ENCODE peak calls at places on chromosomes 11 and 22, in four cellular contexts. One of them, this sample, is unnamed.

GRCh38 chr11:27473017-27473406 is 422 bp upstream of the LGR4 start:
- DNase-seq in left colon: no peak
- DNase-seq in OCI-M1: no peak
- DNase-seq in NCI-H460: no peak
- DNase-seq in this sample: no peak

GRCh38 chr11:109364851-109365250 is 57.1 kb upstream of the C11orf87 start:
- DNase-seq in OCI-M1: no peak
- DNase-seq in NCI-H460: no peak
- DNase-seq in left colon: no peak
- DNase-seq in this sample: no peak

GRCh38 chr22:17213976-17214375 is 5.3 kb downstream of the ADA2 start:
- DNase-seq in NCI-H460: peak
- DNase-seq in OCI-M1: peak
- DNase-seq in left colon: no peak
- DNase-seq in this sample: peak

GRCh38 chr11:120182357-120182756 is 28.5 kb upstream of the OAF start:
- DNase-seq in left colon: no peak
- DNase-seq in OCI-M1: no peak
- DNase-seq in NCI-H460: no peak
- DNase-seq in this sample: no peak

GRCh38 chr11:107704432-107704831 is 7.4 kb downstream of the SLN start:
- DNase-seq in OCI-M1: no peak
- DNase-seq in NCI-H460: no peak
- DNase-seq in left colon: no peak
- DNase-seq in this sample: no peak

GRCh38 chr11:1256257-1257045 is 33.6 kb downstream of the MUC5B start:
- DNase-seq in left colon: no peak
- DNase-seq in OCI-M1: no peak
- DNase-seq in NCI-H460: no peak
- DNase-seq in this sample: no peak

GRCh38 chr11:2520736-2521035 is 75.9 kb downstream of the KCNQ1 start:
- DNase-seq in left colon: no peak
- DNase-seq in OCI-M1: no peak
- DNase-seq in NCI-H460: no peak
- DNase-seq in this sample: no peak

GRCh38 chr11:121657191-121657590 is 204.4 kb upstream of the SORL1-AS1 start:
- DNase-seq in OCI-M1: no peak
- DNase-seq in NCI-H460: no peak
- DNase-seq in left colon: no peak
- DNase-seq in this sample: no peak

GRCh38 chr11:23956586-23956985 is 540.3 kb upstream of the LUZP2 start:
- DNase-seq in left colon: no peak
- DNase-seq in OCI-M1: no peak
- DNase-seq in NCI-H460: no peak
- DNase-seq in this sample: no peak

GRCh38 chr11:64186205-64187165 is 514 bp downstream of the STIP1 start:
- DNase-seq in OCI-M1: peak
- DNase-seq in NCI-H460: no peak
- DNase-seq in left colon: no peak
- DNase-seq in this sample: no peak

This sample was measured in MV-4-11.